ENCODE peak calls at places on chromosomes 7 and 10, in eight cellular contexts. T is A549; Y is foreskin keratinocyte; H is GM23338; F is stimulated activated CD4-positive, alpha-beta T cell treated with anti-CD3 and anti-CD28 coated beads, TNF-alpha, amount 100 ng/mL, for 48 hours; G is T-helper 17 cell; P is WTC11; S is choroid plexus epithelial cell. O is an unnamed sample.

GRCh38 chr7:101717986-101718746 is 89.1 kb upstream of the MYL10 start:
- DNase-seq in T (no peak), Y (no peak), H (no peak), F (no peak), G (no peak), P (no peak), S (peak), O (no peak)

GRCh38 chr10:50421026-50421719 is 169.9 kb upstream of the ASAH2 start:
- DNase-seq in T (peak), Y (peak), H (peak), F (peak), G (no peak), P (peak), S (peak), O (no peak)

GRCh38 chr7:156669035-156669828 is 28.7 kb downstream of the RNF32 start:
- DNase-seq in T (no peak), Y (no peak), H (no peak), F (no peak), G (no peak), P (no peak), S (no peak), O (no peak)

GRCh38 chr10:131814567-131815290 is 86.1 kb upstream of the PPP2R2D start:
- DNase-seq in T (no peak), Y (no peak), H (peak), F (no peak), G (no peak), P (no peak), S (no peak), O (no peak)

GRCh38 chr10:113045155-113046055 is 95.4 kb downstream of the TCF7L2 start:
- DNase-seq in T (peak), Y (peak), H (no peak), F (no peak), G (no peak), P (no peak), S (peak), O (no peak)

GRCh38 chr10:128096486-128097199 is 29.6 kb downstream of the MKI67 start:
- DNase-seq in T (no peak), Y (no peak), H (no peak), F (no peak), G (no peak), P (no peak), S (no peak), O (no peak)

GRCh38 chr10:91050371-91051034 is 129.6 kb upstream of the ANKRD1 start:
- DNase-seq in T (no peak), Y (no peak), H (peak), F (no peak), G (no peak), P (no peak), S (peak), O (no peak)

GRCh38 chr7:100632951-100633717 is 8.2 kb downstream of the TFR2 start:
- DNase-seq in T (peak), Y (peak), H (peak), F (peak), G (peak), P (peak), S (peak), O (no peak)